ENCODE peak calls at places on chromosomes 12 and 14, in seven cellular contexts. M, A, L, V, J, C and B are unnamed samples.

GRCh38 chr14:71362282-71362681 is 455.0 kb downstream of the PCNX1 start:
- DNase-seq in M (no peak), A (no peak), L (no peak), V (no peak), J (no peak), C (no peak), B (no peak)

GRCh38 chr14:97382616-97383226 is 585.5 kb downstream of the VRK1 start:
- DNase-seq in M (no peak), A (no peak), L (no peak), V (no peak), J (no peak), C (no peak), B (no peak)

GRCh38 chr12:49976547-49976946 is 3.8 kb downstream of the AQP6 start:
- DNase-seq in M (no peak), A (no peak), L (no peak), V (no peak), J (no peak), C (no peak), B (no peak)

GRCh38 chr14:56119221-56119967 is 1.2 kb downstream of the PELI2 start:
- DNase-seq in M (peak), A (peak), L (no peak), V (peak), J (no peak), C (peak), B (peak)

GRCh38 chr14:44347316-44347715 is 159.8 kb downstream of the FSCB start:
- DNase-seq in M (no peak), A (no peak), L (no peak), V (no peak), J (no peak), C (no peak), B (no peak)

GRCh38 chr12:125183187-125184067 is 118.2 kb downstream of the AACS start:
- DNase-seq in M (peak), A (peak), L (peak), V (peak), J (peak), C (peak), B (peak)

GRCh38 chr14:54548491-54548890 is 18.4 kb upstream of the SAMD4A start:
- DNase-seq in M (no peak), A (no peak), L (no peak), V (no peak), J (no peak), C (no peak), B (no peak)

GRCh38 chr14:92880851-92881250 is 42.1 kb upstream of the CHGA start:
- DNase-seq in M (no peak), A (no peak), L (peak), V (no peak), J (no peak), C (no peak), B (no peak)

GRCh38 chr12:65824314-65824563 is at the start of gene HMGA2:
- DNase-seq in M (no peak), A (peak), L (no peak), V (peak), J (peak), C (no peak), B (no peak)

GRCh38 chr12:45774508-45775162 is 45.1 kb downstream of the ARID2 start:
- DNase-seq in M (no peak), A (no peak), L (no peak), V (no peak), J (no peak), C (no peak), B (no peak)

GRCh38 chr14:23356036-23356435 is 3.3 kb upstream of the SLC22A17 start:
- DNase-seq in M (no peak), A (no peak), L (no peak), V (no peak), J (no peak), C (no peak), B (no peak)

GRCh38 chr12:12016284-12017100 is 54.2 kb upstream of the BCL2L14 start:
- DNase-seq in M (no peak), A (no peak), L (no peak), V (no peak), J (no peak), C (no peak), B (no peak)

GRCh38 chr12:67593041-67593870 is 55.3 kb upstream of the DYRK2 start:
- DNase-seq in M (no peak), A (no peak), L (no peak), V (peak), J (no peak), C (peak), B (no peak)

GRCh38 chr14:40219032-40219431 is 786.8 kb upstream of the FBXO33 start:
- DNase-seq in M (no peak), A (no peak), L (no peak), V (no peak), J (no peak), C (no peak), B (no peak)

GRCh38 chr12:6533653-6534157 is 612 bp upstream of the GAPDH start:
- DNase-seq in M (peak), A (peak), L (peak), V (peak), J (no peak), C (peak), B (no peak)

GRCh38 chr12:46364777-46365580 is 7.6 kb downstream of the SLC38A2 start:
- DNase-seq in M (no peak), A (no peak), L (peak), V (peak), J (no peak), C (peak), B (no peak)

GRCh38 chr14:95156153-95156764 is 1.1 kb downstream of the DICER1 start:
- DNase-seq in M (no peak), A (no peak), L (no peak), V (peak), J (no peak), C (no peak), B (no peak)

GRCh38 chr12:11949738-11950403 is 120.9 kb upstream of the BCL2L14 start:
- DNase-seq in M (no peak), A (peak), L (no peak), V (peak), J (no peak), C (peak), B (no peak)

GRCh38 chr12:84814664-84815245 is 97.8 kb downstream of the SLC6A15 start:
- DNase-seq in M (no peak), A (no peak), L (no peak), V (no peak), J (peak), C (no peak), B (no peak)

GRCh38 chr12:97912943-97913342 is 450.3 kb downstream of the RMST start:
- DNase-seq in M (no peak), A (no peak), L (no peak), V (no peak), J (no peak), C (no peak), B (no peak)

GRCh38 chr14:34023824-34024767 is 73.2 kb upstream of the EGLN3 start:
- DNase-seq in M (no peak), A (no peak), L (peak), V (peak), J (no peak), C (no peak), B (no peak)

GRCh38 chr14:39442293-39442692 is 10.1 kb upstream of the FBXO33 start:
- DNase-seq in M (no peak), A (no peak), L (no peak), V (no peak), J (no peak), C (no peak), B (no peak)

GRCh38 chr12:93567174-93567573 is 5.3 kb upstream of the SOCS2 start:
- DNase-seq in M (no peak), A (no peak), L (no peak), V (no peak), J (no peak), C (no peak), B (no peak)

GRCh38 chr12:4114986-4115385 is 158.6 kb upstream of the CCND2 start:
- DNase-seq in M (peak), A (no peak), L (no peak), V (peak), J (no peak), C (no peak), B (no peak)

GRCh38 chr12:12823811-12824210 is 10.7 kb downstream of the DDX47 start:
- DNase-seq in M (no peak), A (no peak), L (no peak), V (no peak), J (no peak), C (no peak), B (no peak)

GRCh38 chr14:104726600-104727451 is 2.8 kb downstream of the ADSS1 start:
- DNase-seq in M (no peak), A (no peak), L (peak), V (no peak), J (no peak), C (no peak), B (no peak)

GRCh38 chr14:104725772-104726548 is 1.9 kb downstream of the ADSS1 start:
- DNase-seq in M (no peak), A (no peak), L (no peak), V (no peak), J (no peak), C (no peak), B (no peak)

GRCh38 chr14:104724407-104724980 is 465 bp downstream of the ADSS1 start:
- DNase-seq in M (peak), A (no peak), L (no peak), V (peak), J (no peak), C (peak), B (no peak)

GRCh38 chr14:104723651-104724406 is at the start of gene ADSS1:
- DNase-seq in M (peak), A (peak), L (peak), V (peak), J (no peak), C (peak), B (peak)

DNA sequence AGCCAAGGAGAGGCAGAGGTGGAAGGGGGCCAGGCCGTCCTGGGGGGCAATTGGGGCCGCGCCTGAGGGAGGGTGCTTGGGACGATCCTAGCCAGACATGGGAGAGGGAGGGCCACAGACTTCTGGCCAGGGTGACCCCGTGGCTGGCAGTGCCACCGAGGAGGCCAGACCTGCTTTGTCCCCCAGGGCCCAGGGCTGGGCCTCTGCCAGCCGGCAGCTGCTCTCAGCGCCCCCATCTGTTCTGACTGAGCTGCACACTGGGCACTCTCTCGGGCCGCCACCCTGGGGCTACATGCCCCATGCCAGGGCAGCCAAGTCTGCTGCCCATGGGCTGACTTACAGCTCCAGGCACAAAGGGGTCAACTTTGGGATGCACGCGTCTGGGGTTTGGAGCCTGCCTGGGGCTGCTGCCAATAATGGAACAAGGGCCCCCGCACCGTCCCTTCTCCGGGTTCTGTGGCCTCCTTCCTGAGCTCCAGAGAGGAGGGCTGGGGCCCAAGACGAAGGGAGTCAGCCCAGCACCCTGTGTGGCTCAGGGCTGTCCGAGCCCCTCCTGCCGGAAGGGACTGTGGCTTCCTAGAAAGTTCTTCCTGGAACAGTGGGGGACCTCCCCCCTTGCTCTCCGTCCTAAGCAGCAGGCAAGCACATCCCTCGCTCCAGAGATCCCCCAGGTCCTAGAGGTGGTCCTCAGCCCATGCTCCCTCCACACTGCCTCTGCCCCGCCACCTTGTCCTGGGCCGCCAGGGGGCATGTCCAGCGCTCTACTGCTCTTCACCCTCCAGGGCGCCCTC is 1.1 kb downstream of the ADSS1 start:
- DNase-seq in M (no peak), A (no peak), L (peak), V (no peak), J (no peak), C (peak), B (no peak)
- TF ChIP-seq CTCF in M (no peak), A (no peak), L (peak), V (no peak), J (peak), C (no peak), B (no peak)

GRCh38 chr14:74945261-74945851 is 10.0 kb downstream of the PGF start:
- DNase-seq in M (no peak), A (no peak), L (no peak), V (no peak), J (no peak), C (no peak), B (no peak)

GRCh38 chr14:74947353-74948227 is 7.8 kb downstream of the PGF start:
- DNase-seq in M (no peak), A (no peak), L (no peak), V (no peak), J (no peak), C (no peak), B (no peak)

GRCh38 chr14:74945852-74946658 is 9.3 kb downstream of the PGF start:
- DNase-seq in M (peak), A (peak), L (peak), V (peak), J (no peak), C (peak), B (peak)

GRCh38 chr14:74948228-74949175 is 6.9 kb downstream of the PGF start:
- DNase-seq in M (no peak), A (no peak), L (no peak), V (no peak), J (no peak), C (no peak), B (no peak)

DNA sequence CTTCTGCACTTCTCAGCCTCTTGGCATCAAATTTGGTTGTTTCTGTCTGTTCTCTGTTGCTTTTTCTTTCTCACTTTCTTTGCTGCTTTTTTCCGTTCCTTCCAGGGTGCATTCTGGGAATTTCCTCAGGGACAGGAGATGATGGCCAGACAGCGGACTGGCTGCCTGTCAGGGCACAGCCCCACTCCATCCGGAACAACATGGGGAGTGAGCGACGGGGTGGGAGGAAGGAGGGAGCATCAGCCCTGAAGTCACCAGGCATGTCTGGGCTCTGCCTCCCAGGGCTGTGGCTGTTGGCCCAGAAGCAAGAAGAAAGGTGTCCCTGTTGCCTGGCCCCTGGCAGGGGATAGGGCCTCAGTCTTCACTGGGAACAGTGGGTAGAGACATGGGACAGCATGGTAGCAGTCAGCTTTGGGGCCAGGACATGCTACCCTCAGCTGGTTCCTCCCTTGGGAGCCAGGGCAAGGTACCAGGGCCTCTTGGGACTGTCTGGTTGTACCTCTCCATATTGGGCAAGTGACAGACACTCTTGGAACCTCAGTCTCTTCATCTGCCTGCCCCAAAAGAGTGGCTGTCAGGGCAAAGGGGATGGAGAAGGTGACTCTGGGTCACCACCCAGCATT is 8.6 kb downstream of the PGF start:
- DNase-seq in M (no peak), A (no peak), L (no peak), V (no peak), J (no peak), C (no peak), B (no peak)
- TF ChIP-seq CTCF in M (peak), A (no peak), L (no peak), V (no peak), J (no peak), C (no peak), B (peak)

DNA sequence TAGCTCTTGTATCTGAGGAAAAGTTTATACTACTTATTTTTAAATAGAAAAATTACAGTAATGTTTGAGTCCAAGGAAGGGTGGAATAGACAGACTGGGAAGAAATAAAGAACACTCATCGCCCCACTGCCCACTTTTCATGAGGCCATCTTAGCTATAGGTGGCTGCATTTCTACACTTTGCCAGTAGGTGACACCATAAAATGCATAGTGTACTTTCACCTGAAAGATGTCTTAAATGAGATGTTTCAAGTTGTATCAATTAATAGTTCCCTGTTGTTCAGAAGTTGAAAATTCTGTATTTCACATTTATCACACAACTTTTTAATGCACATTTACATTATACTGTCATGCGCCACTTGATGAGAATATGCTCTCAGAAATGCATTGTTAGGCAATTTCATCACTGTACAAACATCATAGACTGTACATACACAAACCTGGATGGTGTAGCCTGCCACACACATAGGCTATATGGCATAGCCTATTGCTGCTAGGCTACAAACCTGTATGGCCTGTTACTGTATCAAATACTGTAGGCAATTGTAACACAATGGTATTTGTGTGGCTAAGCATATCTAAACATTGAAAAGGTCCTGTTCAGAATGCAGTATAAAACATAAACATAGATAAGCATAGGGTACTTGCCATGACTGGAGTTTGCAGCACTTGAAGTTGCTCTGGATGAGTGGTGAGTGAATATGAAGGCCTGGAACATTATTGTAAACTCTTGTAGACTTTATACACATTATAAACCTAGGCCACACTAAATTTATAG is 27.5 kb downstream of the PMCH start:
- DNase-seq in M (no peak), A (no peak), L (peak), V (no peak), J (no peak), C (no peak), B (no peak)
- TF ChIP-seq CTCF in M (peak), A (peak), L (peak), V (peak), J (peak), C (no peak), B (peak)

GRCh38 chr12:89833337-89834252 is 125.0 kb upstream of the ATP2B1 start:
- DNase-seq in M (no peak), A (no peak), L (no peak), V (no peak), J (peak), C (no peak), B (no peak)
- TF ChIP-seq CTCF in M (no peak), A (no peak), L (no peak), V (no peak), J (no peak), C (no peak), B (no peak)

GRCh38 chr14:60079723-60080122 is 12.0 kb upstream of the PCNX4 start:
- DNase-seq in M (no peak), A (no peak), L (no peak), V (no peak), J (no peak), C (no peak), B (no peak)
- TF ChIP-seq CTCF in M (no peak), A (no peak), L (no peak), V (no peak), J (no peak), C (no peak), B (no peak)